ENCODE peak calls at places on chromosomes 2 and 18, in ten cellular contexts. One of them, this sample, is unnamed.

GRCh38 chr2:112794131-112794733 is 9.9 kb upstream of the IL1A start:
- DNase-seq in WTC11: no peak
- DNase-seq in pons: peak
- DNase-seq in fibroblast of villous mesenchyme: peak
- DNase-seq in activated CD4-positive, alpha-beta T cell treated with anti-CD3 and anti-CD28 coated beads, Interleukin-2, amount 50 U/mL, for 4 hours: no peak
- DNase-seq in midbrain: no peak
- DNase-seq in type B pancreatic cell: no peak
- DNase-seq in EH: peak
- DNase-seq in NCI-H1092: no peak
- DNase-seq in cardiac muscle cell: peak
- DNase-seq in this sample: no peak

GRCh38 chr2:84388133-84388532 is 70.9 kb downstream of the SUCLG1 start:
- DNase-seq in type B pancreatic cell: no peak
- DNase-seq in fibroblast of villous mesenchyme: no peak
- DNase-seq in cardiac muscle cell: no peak
- DNase-seq in activated CD4-positive, alpha-beta T cell treated with anti-CD3 and anti-CD28 coated beads, Interleukin-2, amount 50 U/mL, for 4 hours: no peak
- DNase-seq in NCI-H1092: no peak
- DNase-seq in EH: peak
- DNase-seq in pons: no peak
- DNase-seq in midbrain: no peak
- DNase-seq in WTC11: no peak
- DNase-seq in this sample: no peak

GRCh38 chr2:170155022-170155722 is 22.8 kb upstream of the MYO3B start:
- DNase-seq in pons: no peak
- DNase-seq in type B pancreatic cell: no peak
- DNase-seq in WTC11: no peak
- DNase-seq in activated CD4-positive, alpha-beta T cell treated with anti-CD3 and anti-CD28 coated beads, Interleukin-2, amount 50 U/mL, for 4 hours: no peak
- DNase-seq in fibroblast of villous mesenchyme: peak
- DNase-seq in EH: peak
- DNase-seq in NCI-H1092: no peak
- DNase-seq in midbrain: no peak
- DNase-seq in cardiac muscle cell: peak
- DNase-seq in this sample: peak

GRCh38 chr2:109284816-109285215 is 155.8 kb downstream of the SH3RF3 start:
- DNase-seq in pons: no peak
- DNase-seq in cardiac muscle cell: peak
- DNase-seq in type B pancreatic cell: no peak
- DNase-seq in fibroblast of villous mesenchyme: peak
- DNase-seq in EH: peak
- DNase-seq in activated CD4-positive, alpha-beta T cell treated with anti-CD3 and anti-CD28 coated beads, Interleukin-2, amount 50 U/mL, for 4 hours: no peak
- DNase-seq in WTC11: no peak
- DNase-seq in NCI-H1092: no peak
- DNase-seq in midbrain: no peak
- DNase-seq in this sample: no peak

GRCh38 chr2:178915423-178915822 is 108.2 kb upstream of the TTN start:
- DNase-seq in midbrain: no peak
- DNase-seq in type B pancreatic cell: no peak
- DNase-seq in EH: no peak
- DNase-seq in fibroblast of villous mesenchyme: no peak
- DNase-seq in pons: no peak
- DNase-seq in WTC11: no peak
- DNase-seq in activated CD4-positive, alpha-beta T cell treated with anti-CD3 and anti-CD28 coated beads, Interleukin-2, amount 50 U/mL, for 4 hours: no peak
- DNase-seq in cardiac muscle cell: no peak
- DNase-seq in NCI-H1092: no peak
- DNase-seq in this sample: no peak

GRCh38 chr2:195763866-195764265 is 106.8 kb downstream of the SLC39A10 start:
- DNase-seq in pons: no peak
- DNase-seq in cardiac muscle cell: no peak
- DNase-seq in WTC11: no peak
- DNase-seq in type B pancreatic cell: no peak
- DNase-seq in NCI-H1092: no peak
- DNase-seq in midbrain: no peak
- DNase-seq in EH: no peak
- DNase-seq in activated CD4-positive, alpha-beta T cell treated with anti-CD3 and anti-CD28 coated beads, Interleukin-2, amount 50 U/mL, for 4 hours: no peak
- DNase-seq in fibroblast of villous mesenchyme: no peak
- DNase-seq in this sample: no peak

GRCh38 chr2:99880148-99880983 is 262.0 kb downstream of the AFF3 start:
- DNase-seq in pons: no peak
- DNase-seq in activated CD4-positive, alpha-beta T cell treated with anti-CD3 and anti-CD28 coated beads, Interleukin-2, amount 50 U/mL, for 4 hours: no peak
- DNase-seq in type B pancreatic cell: no peak
- DNase-seq in fibroblast of villous mesenchyme: peak
- DNase-seq in EH: peak
- DNase-seq in WTC11: no peak
- DNase-seq in midbrain: no peak
- DNase-seq in cardiac muscle cell: peak
- DNase-seq in NCI-H1092: no peak
- DNase-seq in this sample: no peak

GRCh38 chr2:25339791-25340339 is 1.9 kb downstream of the DNMT3A start:
- DNase-seq in activated CD4-positive, alpha-beta T cell treated with anti-CD3 and anti-CD28 coated beads, Interleukin-2, amount 50 U/mL, for 4 hours: no peak
- DNase-seq in EH: no peak
- DNase-seq in NCI-H1092: peak
- DNase-seq in pons: no peak
- DNase-seq in fibroblast of villous mesenchyme: no peak
- DNase-seq in midbrain: no peak
- DNase-seq in cardiac muscle cell: no peak
- DNase-seq in WTC11: peak
- DNase-seq in type B pancreatic cell: no peak
- DNase-seq in this sample: peak

GRCh38 chr18:35111086-35111485 is 69.9 kb downstream of the MAPRE2 start:
- DNase-seq in WTC11: no peak
- DNase-seq in pons: no peak
- DNase-seq in fibroblast of villous mesenchyme: no peak
- DNase-seq in EH: no peak
- DNase-seq in activated CD4-positive, alpha-beta T cell treated with anti-CD3 and anti-CD28 coated beads, Interleukin-2, amount 50 U/mL, for 4 hours: no peak
- DNase-seq in midbrain: no peak
- DNase-seq in type B pancreatic cell: no peak
- DNase-seq in NCI-H1092: no peak
- DNase-seq in cardiac muscle cell: no peak
- DNase-seq in this sample: no peak

GRCh38 chr18:79519751-79520472 is 124.2 kb downstream of the NFATC1 start:
- DNase-seq in NCI-H1092: no peak
- DNase-seq in type B pancreatic cell: no peak
- DNase-seq in midbrain: no peak
- DNase-seq in WTC11: no peak
- DNase-seq in cardiac muscle cell: peak
- DNase-seq in EH: peak
- DNase-seq in activated CD4-positive, alpha-beta T cell treated with anti-CD3 and anti-CD28 coated beads, Interleukin-2, amount 50 U/mL, for 4 hours: no peak
- DNase-seq in pons: no peak
- DNase-seq in fibroblast of villous mesenchyme: peak
- DNase-seq in this sample: peak

GRCh38 chr2:139836769-139837168 is 1056.6 kb upstream of the NXPH2 start:
- DNase-seq in WTC11: no peak
- DNase-seq in pons: no peak
- DNase-seq in NCI-H1092: no peak
- DNase-seq in activated CD4-positive, alpha-beta T cell treated with anti-CD3 and anti-CD28 coated beads, Interleukin-2, amount 50 U/mL, for 4 hours: no peak
- DNase-seq in EH: no peak
- DNase-seq in cardiac muscle cell: no peak
- DNase-seq in type B pancreatic cell: no peak
- DNase-seq in fibroblast of villous mesenchyme: no peak
- DNase-seq in midbrain: no peak
- DNase-seq in this sample: no peak

GRCh38 chr18:70181015-70181414 is 24.5 kb downstream of the RTTN start:
- DNase-seq in type B pancreatic cell: no peak
- DNase-seq in EH: peak
- DNase-seq in NCI-H1092: no peak
- DNase-seq in pons: no peak
- DNase-seq in activated CD4-positive, alpha-beta T cell treated with anti-CD3 and anti-CD28 coated beads, Interleukin-2, amount 50 U/mL, for 4 hours: no peak
- DNase-seq in fibroblast of villous mesenchyme: peak
- DNase-seq in midbrain: no peak
- DNase-seq in WTC11: no peak
- DNase-seq in cardiac muscle cell: peak
- DNase-seq in this sample: no peak

GRCh38 chr2:224221455-224221913 is 180.4 kb downstream of the FAM124B start:
- DNase-seq in pons: no peak
- DNase-seq in midbrain: no peak
- DNase-seq in EH: peak
- DNase-seq in type B pancreatic cell: no peak
- DNase-seq in fibroblast of villous mesenchyme: peak
- DNase-seq in cardiac muscle cell: peak
- DNase-seq in NCI-H1092: no peak
- DNase-seq in activated CD4-positive, alpha-beta T cell treated with anti-CD3 and anti-CD28 coated beads, Interleukin-2, amount 50 U/mL, for 4 hours: no peak
- DNase-seq in WTC11: no peak
- DNase-seq in this sample: no peak

GRCh38 chr18:32469190-32469611 is 1.5 kb downstream of the GAREM1 start:
- DNase-seq in EH: no peak
- DNase-seq in pons: peak
- DNase-seq in type B pancreatic cell: no peak
- DNase-seq in NCI-H1092: peak
- DNase-seq in activated CD4-positive, alpha-beta T cell treated with anti-CD3 and anti-CD28 coated beads, Interleukin-2, amount 50 U/mL, for 4 hours: no peak
- DNase-seq in fibroblast of villous mesenchyme: no peak
- DNase-seq in WTC11: no peak
- DNase-seq in midbrain: peak
- DNase-seq in cardiac muscle cell: peak
- DNase-seq in this sample: peak

GRCh38 chr2:217826505-217826904 is 176.3 kb downstream of the TNS1 start:
- DNase-seq in activated CD4-positive, alpha-beta T cell treated with anti-CD3 and anti-CD28 coated beads, Interleukin-2, amount 50 U/mL, for 4 hours: no peak
- DNase-seq in fibroblast of villous mesenchyme: no peak
- DNase-seq in type B pancreatic cell: no peak
- DNase-seq in NCI-H1092: no peak
- DNase-seq in EH: no peak
- DNase-seq in WTC11: no peak
- DNase-seq in cardiac muscle cell: no peak
- DNase-seq in pons: no peak
- DNase-seq in midbrain: no peak
- DNase-seq in this sample: peak

GRCh38 chr18:9965711-9966624 is 52.2 kb downstream of the VAPA start:
- DNase-seq in midbrain: no peak
- DNase-seq in fibroblast of villous mesenchyme: peak
- DNase-seq in EH: peak
- DNase-seq in activated CD4-positive, alpha-beta T cell treated with anti-CD3 and anti-CD28 coated beads, Interleukin-2, amount 50 U/mL, for 4 hours: no peak
- DNase-seq in pons: no peak
- DNase-seq in WTC11: no peak
- DNase-seq in cardiac muscle cell: peak
- DNase-seq in NCI-H1092: no peak
- DNase-seq in type B pancreatic cell: no peak
- DNase-seq in this sample: no peak

GRCh38 chr2:166417669-166418068 is 41.9 kb upstream of the SCN9A start:
- DNase-seq in WTC11: no peak
- DNase-seq in EH: peak
- DNase-seq in NCI-H1092: peak
- DNase-seq in pons: peak
- DNase-seq in fibroblast of villous mesenchyme: peak
- DNase-seq in activated CD4-positive, alpha-beta T cell treated with anti-CD3 and anti-CD28 coated beads, Interleukin-2, amount 50 U/mL, for 4 hours: no peak
- DNase-seq in type B pancreatic cell: no peak
- DNase-seq in cardiac muscle cell: peak
- DNase-seq in midbrain: peak
- DNase-seq in this sample: no peak

GRCh38 chr2:234491897-234492296 is 5.0 kb downstream of the ARL4C start:
- DNase-seq in midbrain: no peak
- DNase-seq in WTC11: no peak
- DNase-seq in fibroblast of villous mesenchyme: no peak
- DNase-seq in EH: no peak
- DNase-seq in pons: no peak
- DNase-seq in cardiac muscle cell: no peak
- DNase-seq in NCI-H1092: no peak
- DNase-seq in activated CD4-positive, alpha-beta T cell treated with anti-CD3 and anti-CD28 coated beads, Interleukin-2, amount 50 U/mL, for 4 hours: no peak
- DNase-seq in type B pancreatic cell: no peak
- DNase-seq in this sample: no peak

GRCh38 chr2:157291018-157291417 is 33.5 kb downstream of the GALNT5 start:
- DNase-seq in EH: peak
- DNase-seq in midbrain: no peak
- DNase-seq in WTC11: no peak
- DNase-seq in cardiac muscle cell: no peak
- DNase-seq in activated CD4-positive, alpha-beta T cell treated with anti-CD3 and anti-CD28 coated beads, Interleukin-2, amount 50 U/mL, for 4 hours: no peak
- DNase-seq in NCI-H1092: no peak
- DNase-seq in type B pancreatic cell: no peak
- DNase-seq in pons: no peak
- DNase-seq in fibroblast of villous mesenchyme: no peak
- DNase-seq in this sample: no peak

GRCh38 chr18:58222439-58223125 is 178.6 kb downstream of the NEDD4L start:
- DNase-seq in WTC11: no peak
- DNase-seq in EH: peak
- DNase-seq in pons: no peak
- DNase-seq in midbrain: no peak
- DNase-seq in fibroblast of villous mesenchyme: peak
- DNase-seq in type B pancreatic cell: no peak
- DNase-seq in activated CD4-positive, alpha-beta T cell treated with anti-CD3 and anti-CD28 coated beads, Interleukin-2, amount 50 U/mL, for 4 hours: no peak
- DNase-seq in cardiac muscle cell: no peak
- DNase-seq in NCI-H1092: no peak
- DNase-seq in this sample: no peak

GRCh38 chr2:226993171-226993570 is 157.3 kb downstream of the RHBDD1 start:
- DNase-seq in pons: no peak
- DNase-seq in EH: no peak
- DNase-seq in cardiac muscle cell: no peak
- DNase-seq in activated CD4-positive, alpha-beta T cell treated with anti-CD3 and anti-CD28 coated beads, Interleukin-2, amount 50 U/mL, for 4 hours: no peak
- DNase-seq in type B pancreatic cell: no peak
- DNase-seq in midbrain: no peak
- DNase-seq in NCI-H1092: no peak
- DNase-seq in WTC11: no peak
- DNase-seq in fibroblast of villous mesenchyme: no peak
- DNase-seq in this sample: no peak

GRCh38 chr18:57819119-57819518 is 16.0 kb upstream of the ATP8B1 start:
- DNase-seq in NCI-H1092: no peak
- DNase-seq in type B pancreatic cell: no peak
- DNase-seq in midbrain: no peak
- DNase-seq in fibroblast of villous mesenchyme: no peak
- DNase-seq in pons: no peak
- DNase-seq in EH: peak
- DNase-seq in activated CD4-positive, alpha-beta T cell treated with anti-CD3 and anti-CD28 coated beads, Interleukin-2, amount 50 U/mL, for 4 hours: no peak
- DNase-seq in WTC11: no peak
- DNase-seq in cardiac muscle cell: no peak
- DNase-seq in this sample: no peak

GRCh38 chr18:57843403-57843802 is 40.3 kb upstream of the ATP8B1 start:
- DNase-seq in WTC11: no peak
- DNase-seq in NCI-H1092: no peak
- DNase-seq in midbrain: no peak
- DNase-seq in activated CD4-positive, alpha-beta T cell treated with anti-CD3 and anti-CD28 coated beads, Interleukin-2, amount 50 U/mL, for 4 hours: no peak
- DNase-seq in cardiac muscle cell: no peak
- DNase-seq in fibroblast of villous mesenchyme: no peak
- DNase-seq in EH: no peak
- DNase-seq in pons: no peak
- DNase-seq in type B pancreatic cell: no peak
- DNase-seq in this sample: no peak

GRCh38 chr2:133561045-133561852 is 7.0 kb downstream of the NCKAP5 start:
- DNase-seq in cardiac muscle cell: peak
- DNase-seq in type B pancreatic cell: no peak
- DNase-seq in NCI-H1092: peak
- DNase-seq in pons: peak
- DNase-seq in activated CD4-positive, alpha-beta T cell treated with anti-CD3 and anti-CD28 coated beads, Interleukin-2, amount 50 U/mL, for 4 hours: no peak
- DNase-seq in WTC11: no peak
- DNase-seq in EH: peak
- DNase-seq in midbrain: peak
- DNase-seq in fibroblast of villous mesenchyme: peak
- DNase-seq in this sample: no peak

GRCh38 chr2:69645026-69645425 is 1.5 kb upstream of the AAK1 start:
- DNase-seq in NCI-H1092: no peak
- DNase-seq in cardiac muscle cell: no peak
- DNase-seq in pons: peak
- DNase-seq in activated CD4-positive, alpha-beta T cell treated with anti-CD3 and anti-CD28 coated beads, Interleukin-2, amount 50 U/mL, for 4 hours: no peak
- DNase-seq in fibroblast of villous mesenchyme: no peak
- DNase-seq in type B pancreatic cell: no peak
- DNase-seq in EH: peak
- DNase-seq in midbrain: peak
- DNase-seq in WTC11: no peak
- DNase-seq in this sample: no peak

GRCh38 chr18:75070625-75071483 is 138.1 kb downstream of the PTGR3 start:
- DNase-seq in activated CD4-positive, alpha-beta T cell treated with anti-CD3 and anti-CD28 coated beads, Interleukin-2, amount 50 U/mL, for 4 hours: peak
- DNase-seq in cardiac muscle cell: peak
- DNase-seq in NCI-H1092: peak
- DNase-seq in type B pancreatic cell: no peak
- DNase-seq in pons: peak
- DNase-seq in midbrain: no peak
- DNase-seq in fibroblast of villous mesenchyme: peak
- DNase-seq in WTC11: no peak
- DNase-seq in EH: peak
- DNase-seq in this sample: no peak

GRCh38 chr2:109712126-109712455 is 82.0 kb upstream of the RGPD5 start:
- DNase-seq in pons: no peak
- DNase-seq in EH: no peak
- DNase-seq in fibroblast of villous mesenchyme: no peak
- DNase-seq in cardiac muscle cell: no peak
- DNase-seq in WTC11: no peak
- DNase-seq in type B pancreatic cell: no peak
- DNase-seq in midbrain: no peak
- DNase-seq in NCI-H1092: no peak
- DNase-seq in activated CD4-positive, alpha-beta T cell treated with anti-CD3 and anti-CD28 coated beads, Interleukin-2, amount 50 U/mL, for 4 hours: no peak
- DNase-seq in this sample: no peak

GRCh38 chr18:2442726-2443275 is 128.5 kb downstream of the METTL4 start:
- DNase-seq in activated CD4-positive, alpha-beta T cell treated with anti-CD3 and anti-CD28 coated beads, Interleukin-2, amount 50 U/mL, for 4 hours: no peak
- DNase-seq in NCI-H1092: no peak
- DNase-seq in type B pancreatic cell: no peak
- DNase-seq in fibroblast of villous mesenchyme: no peak
- DNase-seq in WTC11: no peak
- DNase-seq in midbrain: no peak
- DNase-seq in pons: no peak
- DNase-seq in EH: peak
- DNase-seq in cardiac muscle cell: peak
- DNase-seq in this sample: no peak